ENCODE peak calls at places on chromosomes 2 and 18, in ten cellular contexts. G, B, N, C, H, D, T, L, S and K are unnamed samples.
A peak's percentile ranks its signal among the peaks of the same experiment; 100 is the strongest.

GRCh38 chr2:175207741-175208438 is 26.4 kb upstream of the ATP5MC3 start:
- DNase-seq in G (no peak), B (peak; percentile 12), N (no peak), C (no peak), H (no peak), D (no peak), T (no peak), L (peak; percentile 73), S (no peak), K (no peak)

GRCh38 chr18:62420513-62421209 is 95.6 kb downstream of the TNFRSF11A start:
- DNase-seq in G (no peak), B (peak; percentile 62), N (no peak), C (peak; percentile 79), H (no peak), D (no peak), T (peak; percentile 69), L (peak; percentile 29), S (peak; percentile 65), K (no peak)

GRCh38 chr2:3204451-3204850 is 173.2 kb downstream of the EIPR1 start:
- DNase-seq in G (no peak), B (no peak), N (no peak), C (no peak), H (no peak), D (no peak), T (no peak), L (no peak), S (no peak), K (no peak)

GRCh38 chr2:172084484-172084733 is 898 bp upstream of the DLX1 start:
- DNase-seq in G (no peak), B (no peak), N (no peak), C (peak; percentile 62), H (no peak), D (no peak), T (no peak), L (no peak), S (no peak), K (no peak)

GRCh38 chr2:55164534-55165104 is 67.5 kb downstream of the CLHC1 start:
- DNase-seq in G (no peak), B (no peak), N (no peak), C (no peak), H (no peak), D (no peak), T (no peak), L (no peak), S (no peak), K (no peak)

GRCh38 chr2:20425884-20426283 is 21.0 kb upstream of the RHOB start:
- DNase-seq in G (no peak), B (peak; percentile 7), N (no peak), C (no peak), H (no peak), D (no peak), T (no peak), L (no peak), S (no peak), K (no peak)

GRCh38 chr2:212721026-212721451 is 182.4 kb upstream of the ERBB4 start:
- DNase-seq in G (peak; percentile 38), B (no peak), N (no peak), C (no peak), H (no peak), D (no peak), T (no peak), L (no peak), S (no peak), K (no peak)

GRCh38 chr2:196758474-196759377 is 40.8 kb downstream of the GTF3C3 start:
- DNase-seq in G (no peak), B (no peak), N (no peak), C (peak; percentile 40), H (no peak), D (no peak), T (no peak), L (no peak), S (no peak), K (no peak)

GRCh38 chr18:46676162-46676830 is 19.3 kb upstream of the LOXHD1 start:
- DNase-seq in G (no peak), B (no peak), N (no peak), C (peak; percentile 53), H (no peak), D (peak; percentile 93), T (no peak), L (no peak), S (no peak), K (no peak)

DNA sequence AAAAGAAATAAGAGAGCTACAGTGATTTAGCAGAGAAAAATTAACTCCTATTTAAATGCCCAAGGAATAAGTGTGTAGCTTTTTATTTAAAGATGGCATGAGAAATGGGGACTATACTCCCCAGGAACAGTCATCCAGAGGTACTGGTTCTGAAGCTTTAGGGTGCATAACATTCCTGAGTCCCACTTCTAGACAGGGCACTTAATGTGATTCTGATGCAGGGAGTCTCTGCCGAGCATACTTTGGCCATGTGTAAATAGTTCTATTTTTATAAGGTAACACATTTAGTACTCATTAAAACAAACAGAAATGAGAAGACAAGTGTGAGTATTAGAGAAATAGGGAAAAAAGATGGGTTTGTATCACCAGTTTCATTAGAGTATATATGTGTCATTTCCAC is 154.7 kb upstream of the WDSUB1 start:
- DNase-seq in G (no peak), B (no peak), N (no peak), C (no peak), H (no peak), D (no peak), T (no peak), L (no peak), S (no peak), K (no peak)
- H3K9me3 ChIP-seq in G (no peaks in the 10 kb centered on the region), B (no peaks in the 10 kb centered on the region), N (peaks cover 5% of the 10 kb centered on the region), C (no peaks in the 10 kb centered on the region), H (no peaks in the 10 kb centered on the region), D (no peaks in the 10 kb centered on the region), T (no peaks in the 10 kb centered on the region), L (no peaks in the 10 kb centered on the region), S (no peaks in the 10 kb centered on the region), K (no peaks in the 10 kb centered on the region)

GRCh38 chr18:59357928-59358327 is 1.1 kb downstream of the LMAN1 start:
- DNase-seq in G (no peak), B (no peak), N (no peak), C (peak; percentile 84), H (no peak), D (peak; percentile 46), T (no peak), L (peak; percentile 22), S (no peak), K (no peak)
- H3K4me3 ChIP-seq in G (no peak overlapping the region), B (no peak overlapping the region), N (peak overlapping the region; percentile 98), C (peak overlapping the region; percentile 95), H (no peak overlapping the region), D (peak overlapping the region; percentile 96), T (peak overlapping the region; percentile 90), L (peak overlapping the region; percentile 69), S (peak overlapping the region; percentile 67), K (peak overlapping the region; percentile 87)

DNA sequence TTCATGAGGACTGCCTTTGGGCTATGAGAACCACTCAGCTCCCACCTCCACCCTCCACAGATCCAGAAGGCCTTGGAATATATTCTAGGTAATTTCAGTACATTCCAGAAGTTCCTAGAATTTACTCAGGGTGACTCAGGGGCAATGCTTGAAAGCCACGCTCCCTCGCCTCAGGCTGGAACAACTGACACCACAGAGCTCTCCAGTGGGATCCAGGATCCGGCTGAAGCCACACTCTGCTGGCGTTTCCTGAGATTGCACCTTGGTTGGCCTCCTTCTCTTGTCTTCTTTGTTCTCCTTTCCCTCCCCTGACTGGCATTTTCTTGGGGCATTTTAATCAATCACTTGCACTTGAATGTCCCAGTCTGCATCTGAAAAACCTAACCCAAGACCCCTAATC is 92.6 kb upstream of the KCNE4 start:
- DNase-seq in G (no peak), B (no peak), N (peak; percentile 84), C (peak; percentile 96), H (no peak), D (no peak), T (peak; percentile 40), L (no peak), S (no peak), K (peak; percentile 81)
- H3K9me3 ChIP-seq in G (no peaks in the 10 kb centered on the region), B (no peaks in the 10 kb centered on the region), N (no peaks in the 10 kb centered on the region), C (no peaks in the 10 kb centered on the region), H (no peaks in the 10 kb centered on the region), D (no peaks in the 10 kb centered on the region), T (peaks cover 4% of the 10 kb centered on the region), L (no peaks in the 10 kb centered on the region), S (no peaks in the 10 kb centered on the region), K (peaks cover 3% of the 10 kb centered on the region)

GRCh38 chr18:26551217-26551708 is 2.9 kb upstream of the KCTD1 start:
- DNase-seq in G (no peak), B (no peak), N (no peak), C (no peak), H (peak; percentile 18), D (no peak), T (no peak), L (no peak), S (no peak), K (no peak)
- H3K4me3 ChIP-seq in G (no peak overlapping the region), B (no peak overlapping the region), N (peak overlapping the region; percentile 82), C (no peak overlapping the region), H (peak overlapping the region; percentile 54), D (peak overlapping the region; percentile 97), T (no peak overlapping the region), L (no peak overlapping the region), S (no peak overlapping the region), K (peak overlapping the region; percentile 45)

DNA sequence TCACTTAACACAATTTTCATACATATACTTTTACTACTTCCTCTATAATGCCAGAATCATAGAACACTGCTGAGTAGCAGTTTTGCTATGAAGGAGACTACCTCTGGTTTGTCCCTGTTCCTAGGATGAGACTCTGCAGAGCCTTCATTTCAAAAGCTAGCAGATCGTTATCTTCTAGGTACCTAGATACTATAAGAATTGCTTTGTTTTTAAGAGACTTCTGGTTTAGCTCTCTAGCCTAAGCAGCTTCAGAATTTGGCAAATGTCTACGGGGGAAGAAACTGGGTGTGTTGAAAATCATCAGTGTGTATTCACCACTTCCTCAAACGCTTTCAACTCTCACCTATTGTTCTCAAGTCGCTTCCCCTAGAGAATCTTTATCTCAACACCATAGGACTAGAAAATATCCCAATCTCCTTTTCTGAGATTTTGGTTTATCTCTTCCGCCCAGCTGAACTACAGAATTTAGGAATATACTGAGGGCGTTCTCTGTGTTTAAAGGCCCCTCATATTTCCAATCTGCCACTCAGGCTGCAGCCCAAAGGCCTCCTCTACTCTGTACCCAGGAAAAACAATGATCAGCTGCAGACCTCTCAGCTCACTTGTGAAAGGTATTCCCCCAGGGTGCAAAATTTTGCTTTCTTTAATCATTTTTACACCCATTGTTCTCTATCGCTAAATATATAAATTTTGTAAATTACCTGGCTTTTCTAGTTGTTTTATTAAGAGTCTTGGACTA is 28.7 kb downstream of the SMAD2 start:
- DNase-seq in G (no peak), B (no peak), N (no peak), C (no peak), H (no peak), D (no peak), T (no peak), L (no peak), S (peak; percentile 13), K (no peak)
- H3K9me3 ChIP-seq in G (peaks cover 9% of the 10 kb centered on the region), B (no peaks in the 10 kb centered on the region), N (peaks cover 18% of the 10 kb centered on the region), C (no peaks in the 10 kb centered on the region), H (no peaks in the 10 kb centered on the region), D (no peaks in the 10 kb centered on the region), T (peaks cover 30% of the 10 kb centered on the region), L (no peaks in the 10 kb centered on the region), S (peaks cover 3% of the 10 kb centered on the region), K (no peaks in the 10 kb centered on the region)